ENCODE peak calls at places on chromosomes 16 and 17, in ten cellular contexts. B is activated T-cell treated with anti-CD3 and anti-CD28 coated beads, Interleukin-2, amount 50 U/mL, for 72 hours; N is glomerular endothelial cell; U is T-helper 2 cell treated with Interferon-gamma antibody and Interleukin-4, amounts not matched to agents 5 μg/mL and 100 μg/mL, for 36 hours; M is AG20443; T is CMK; D is GM13976; H is nephron progenitor cell; W is fibroblast of lung; K is posterior vena cava. X is an unnamed sample.

GRCh38 chr17:77127735-77128361 is 12.9 kb upstream of the SEC14L1 start:
- DNase-seq in U (peak; percentile 82), K (peak; percentile 90), H (no peak), N (no peak), W (no peak), D (no peak), M (no peak), B (peak; percentile 83), T (no peak), X (no peak)

GRCh38 chr17:18960241-18960665 is 8.3 kb downstream of the SLC5A10 start:
- DNase-seq in U (no peak), H (no peak), D (no peak), W (no peak), N (no peak), T (no peak), B (no peak), K (no peak), M (no peak), X (no peak)

GRCh38 chr17:38751144-38751802 is 1.3 kb upstream of the PSMB3 start:
- DNase-seq in M (no peak), T (no peak), B (no peak), H (peak; percentile 42), D (no peak), U (no peak), N (no peak), K (no peak), W (no peak), X (no peak)

GRCh38 chr17:39709998-39710964 is 10.4 kb downstream of the ERBB2 start:
- DNase-seq in D (no peak), W (no peak), H (no peak), T (no peak), M (no peak), N (no peak), B (no peak), K (no peak), U (no peak), X (no peak)

GRCh38 chr16:85621698-85622433 is 8.7 kb downstream of the GSE1 start:
- DNase-seq in K (no peak), M (no peak), U (no peak), T (no peak), H (no peak), B (no peak), N (no peak), W (no peak), D (no peak), X (no peak)

GRCh38 chr16:10979717-10980601 is 35.6 kb downstream of the CLEC16A start:
- DNase-seq in W (no peak), N (no peak), H (no peak), D (no peak), K (no peak), U (no peak), T (no peak), B (no peak), M (peak; percentile 29), X (peak; percentile 65)

GRCh38 chr16:568401-569258 is 1.1 kb upstream of the PIGQ start:
- DNase-seq in T (no peak), K (no peak), M (no peak), D (no peak), B (no peak), W (no peak), U (no peak), H (no peak), N (no peak), X (no peak)

GRCh38 chr17:39751016-39751543 is 13.3 kb downstream of the GRB7 start:
- DNase-seq in U (no peak), M (no peak), T (no peak), D (no peak), N (no peak), B (no peak), K (no peak), H (no peak), W (no peak), X (no peak)

GRCh38 chr17:17702821-17703607 is 21.8 kb downstream of the RAI1 start:
- DNase-seq in K (no peak), N (no peak), D (no peak), M (no peak), B (no peak), W (no peak), T (no peak), H (peak; percentile 72), U (no peak), X (no peak)

GRCh38 chr16:12398029-12398735 is 405.5 kb downstream of the CPPED1 start:
- DNase-seq in U (no peak), D (no peak), W (no peak), K (no peak), M (no peak), N (no peak), T (no peak), H (no peak), B (no peak), X (no peak)

GRCh38 chr16:74743668-74744299 is 30.8 kb downstream of the FA2H start:
- DNase-seq in K (peak; percentile 53), D (no peak), U (no peak), M (no peak), T (no peak), H (no peak), W (peak; percentile 59), B (no peak), N (no peak), X (peak; percentile 44)

GRCh38 chr17:27449541-27449940 is 6.7 kb upstream of the KSR1 start:
- DNase-seq in B (no peak), W (no peak), U (no peak), K (peak; percentile 43), D (no peak), T (no peak), H (no peak), M (no peak), N (no peak), X (no peak)

GRCh38 chr17:37779554-37779953 is 34.7 kb upstream of the HNF1B start:
- DNase-seq in B (no peak), D (no peak), T (no peak), M (peak; percentile 84), N (no peak), H (no peak), U (no peak), K (no peak), W (peak; percentile 62), X (no peak)

GRCh38 chr17:34386925-34387550 is 24.0 kb upstream of the CCL1 start:
- DNase-seq in U (peak; percentile 52), H (no peak), D (no peak), N (no peak), T (no peak), W (peak; percentile 35), B (peak; percentile 22), K (no peak), M (no peak), X (no peak)

GRCh38 chr17:49730078-49730786 is 22.5 kb upstream of the SLC35B1 start:
- DNase-seq in M (peak; percentile 94), K (peak; percentile 95), N (no peak), U (no peak), B (no peak), D (no peak), H (no peak), W (peak; percentile 94), T (no peak), X (no peak)

GRCh38 chr16:78762222-78762621 is 662.8 kb downstream of the WWOX start:
- DNase-seq in T (no peak), D (no peak), K (no peak), B (peak; percentile 35), H (no peak), W (no peak), U (peak; percentile 31), N (no peak), M (no peak), X (peak; percentile 23)

GRCh38 chr17:68437979-68438877 is 19.1 kb downstream of the WIPI1 start:
- DNase-seq in N (no peak), U (peak; percentile 47), W (no peak), B (peak; percentile 63), H (no peak), M (no peak), T (peak; percentile 64), K (no peak), D (peak; percentile 64), X (no peak)

GRCh38 chr16:85361441-85362118 is 249.3 kb upstream of the CIBAR2 start:
- DNase-seq in W (no peak), N (no peak), D (no peak), U (no peak), M (no peak), K (peak; percentile 85), B (no peak), T (no peak), H (no peak), X (no peak)

GRCh38 chr17:40629850-40630249 is 17.8 kb downstream of the SMARCE1 start:
- DNase-seq in N (no peak), H (no peak), K (no peak), T (no peak), M (no peak), B (no peak), W (no peak), D (no peak), U (no peak), X (no peak)

GRCh38 chr16:48284772-48285409 is 37.6 kb upstream of the ABCC11 start:
- DNase-seq in D (peak; percentile 33), W (no peak), M (no peak), T (no peak), U (no peak), H (no peak), B (no peak), K (no peak), N (no peak), X (no peak)

GRCh38 chr17:16314859-16315258 is 38.4 kb downstream of the CENPV start:
- DNase-seq in K (no peak), N (no peak), U (no peak), T (no peak), M (no peak), D (no peak), W (no peak), B (no peak), H (no peak), X (no peak)

GRCh38 chr16:66278604-66279262 is 87.8 kb upstream of the CDH5 start:
- DNase-seq in U (no peak), K (peak; percentile 18), H (no peak), M (no peak), B (no peak), D (no peak), W (no peak), T (no peak), N (no peak), X (no peak)

GRCh38 chr16:12268602-12269001 is 292.1 kb downstream of the SNX29 start:
- DNase-seq in N (no peak), T (no peak), D (no peak), H (no peak), M (no peak), U (no peak), W (peak; percentile 17), B (no peak), K (no peak), X (no peak)

GRCh38 chr17:27810211-27810901 is 10.0 kb upstream of the NOS2 start:
- DNase-seq in T (no peak), W (no peak), M (no peak), U (peak; percentile 62), N (no peak), D (peak; percentile 69), H (no peak), B (peak; percentile 72), K (no peak), X (no peak)

GRCh38 chr17:4498461-4499397 is at the start of gene SPNS2:
- DNase-seq in B (peak; percentile 72), M (peak; percentile 95), N (no peak), U (peak; percentile 63), D (peak; percentile 89), W (peak; percentile 12), K (peak; percentile 89), T (no peak), H (peak; percentile 80), X (peak; percentile 67)

GRCh38 chr17:78844301-78845005 is 3.8 kb upstream of the USP36 start:
- DNase-seq in B (peak; percentile 23), D (no peak), M (no peak), H (no peak), U (no peak), W (peak; percentile 30), N (no peak), K (no peak), T (no peak), X (no peak)

GRCh38 chr16:75236736-75237397 is 14.6 kb downstream of the BCAR1 start:
- DNase-seq in K (no peak), U (no peak), M (no peak), B (no peak), H (no peak), W (no peak), D (no peak), T (no peak), N (no peak), X (no peak)

GRCh38 chr17:29242051-29242450 is 4.6 kb upstream of the CRYBA1 start:
- DNase-seq in H (no peak), M (no peak), N (no peak), W (no peak), D (no peak), T (no peak), K (no peak), U (no peak), B (no peak), X (no peak)

X was measured in retina.